ENCODE peak calls at places on chromosomes 12 and 14, in four cellular contexts. D, A, E and T are unnamed samples.

GRCh38 chr14:35849122-35849521 is 23.0 kb downstream of the BRMS1L start:
- DNase-seq in A (no peak), D (no peak), E (no peak), T (no peak)

GRCh38 chr12:125329239-125330238 is 264.3 kb downstream of the AACS start:
- DNase-seq in E (no peak), A (no peak), D (no peak), T (no peak)

GRCh38 chr14:105858676-105859025 is 332.3 kb downstream of the TMEM121 start:
- DNase-seq in D (no peak), E (peak), A (no peak), T (peak)

GRCh38 chr12:103441437-103442186 is 54.2 kb downstream of the C12orf42 start:
- DNase-seq in D (no peak), A (no peak), E (no peak), T (no peak)

GRCh38 chr14:96309907-96310330 is 53.2 kb downstream of the ATG2B start:
- DNase-seq in A (peak), D (no peak), E (no peak), T (no peak)

GRCh38 chr14:103008768-103009342 is 48.5 kb downstream of the CDC42BPB start:
- DNase-seq in E (no peak), D (no peak), A (peak), T (no peak)

GRCh38 chr12:132717531-132718387 is 7.1 kb downstream of the PGAM5 start:
- DNase-seq in A (no peak), E (no peak), D (no peak), T (no peak)

GRCh38 chr14:91354221-91354916 is 63.3 kb downstream of the CCDC88C start:
- DNase-seq in A (no peak), E (no peak), D (no peak), T (peak)

GRCh38 chr14:33287204-33287603 is 348.5 kb downstream of the NPAS3 start:
- DNase-seq in E (no peak), A (no peak), D (no peak), T (no peak)

GRCh38 chr14:80987235-80988032 is 32.0 kb downstream of the TSHR start:
- DNase-seq in A (peak), E (peak), D (no peak), T (peak)

GRCh38 chr14:92692822-92693226 is 55.6 kb downstream of the LGMN start:
- DNase-seq in D (peak), E (no peak), A (peak), T (peak)

GRCh38 chr12:76277480-76277879 is 70.7 kb downstream of the BBS10 start:
- DNase-seq in E (no peak), D (no peak), A (peak), T (no peak)

GRCh38 chr14:104150201-104151027 is 12.0 kb downstream of the KIF26A start:
- DNase-seq in E (no peak), D (no peak), A (no peak), T (no peak)

GRCh38 chr14:94269156-94269555 is 23.9 kb downstream of the SERPINA10 start:
- DNase-seq in D (no peak), A (no peak), E (no peak), T (no peak)

GRCh38 chr12:53170876-53171724 is 9.4 kb upstream of the ZNF740 start:
- DNase-seq in A (no peak), D (no peak), E (no peak), T (no peak)

GRCh38 chr12:57488397-57489156 is 709 bp downstream of the MARS1 start:
- DNase-seq in D (no peak), E (no peak), A (peak), T (no peak)

GRCh38 chr14:100213956-100214767 is 24.8 kb upstream of the YY1 start:
- DNase-seq in E (peak), D (peak), A (peak), T (peak)

GRCh38 chr12:68823711-68824110 is 15.7 kb downstream of the MDM2 start:
- DNase-seq in E (no peak), A (no peak), D (no peak), T (no peak)

GRCh38 chr12:68824597-68825250 is 16.7 kb downstream of the MDM2 start:
- DNase-seq in D (no peak), A (no peak), E (no peak), T (no peak)

GRCh38 chr12:68825569-68826217 is 17.7 kb downstream of the MDM2 start:
- DNase-seq in D (no peak), A (no peak), E (no peak), T (no peak)

GRCh38 chr12:68824131-68824530 is 16.2 kb downstream of the MDM2 start:
- DNase-seq in A (no peak), E (no peak), D (no peak), T (no peak)

DNA sequence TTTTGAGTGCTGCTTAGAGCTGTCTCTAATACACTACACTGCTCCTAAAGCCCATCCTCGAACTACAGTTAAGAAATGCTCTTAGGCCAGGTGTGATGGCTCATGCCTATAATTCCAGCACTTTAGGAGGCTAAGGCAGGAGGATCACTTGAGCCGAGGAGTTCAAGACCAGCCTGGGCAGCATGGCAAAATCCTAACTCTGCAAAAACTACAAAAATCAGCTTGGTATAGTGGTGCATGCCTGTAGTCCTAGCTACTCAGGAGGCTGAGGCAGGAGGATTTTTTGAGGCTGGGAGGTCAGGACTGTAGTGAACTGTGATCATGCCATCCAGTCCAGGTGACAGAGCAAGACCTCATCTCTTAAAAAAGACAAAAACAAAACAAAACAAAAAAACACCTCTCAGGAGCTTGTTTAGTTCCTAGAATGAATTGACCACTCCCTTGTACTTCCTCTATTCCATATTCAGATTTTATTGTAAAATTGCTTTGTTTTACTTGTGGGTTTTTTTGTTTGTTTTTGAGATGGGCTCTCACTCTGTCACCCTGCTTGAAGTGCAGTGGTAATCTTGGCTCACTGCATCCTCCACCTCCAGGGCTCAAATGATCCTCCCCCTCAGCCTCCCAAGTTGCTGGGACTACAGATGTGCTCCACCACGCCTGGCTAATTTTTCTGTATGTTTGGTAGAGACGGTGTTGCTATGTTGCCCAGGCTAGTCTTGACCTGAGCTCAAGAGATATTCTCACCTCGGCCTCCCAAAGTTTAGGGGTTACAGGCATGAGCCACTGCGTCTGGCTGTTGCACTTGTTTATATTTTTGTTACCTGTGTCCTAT is 13.6 kb downstream of the MDM2 start:
- DNase-seq in D (no peak), A (no peak), E (no peak), T (no peak)
- TF ChIP-seq POLR2A in D (no peak), A (no peak), E (no peak), T (no peak)

GRCh38 chr12:12527820-12528296 is 34.8 kb downstream of the DUSP16 start:
- DNase-seq in A (no peak), D (no peak), E (no peak), T (no peak)

GRCh38 chr12:12521044-12521485 is 41.6 kb downstream of the DUSP16 start:
- DNase-seq in A (no peak), D (no peak), E (no peak), T (no peak)

GRCh38 chr12:12523229-12523628 is 39.4 kb downstream of the DUSP16 start:
- DNase-seq in E (no peak), A (no peak), D (no peak), T (no peak)

GRCh38 chr12:12521923-12522322 is 40.7 kb downstream of the DUSP16 start:
- DNase-seq in D (no peak), E (no peak), A (no peak), T (no peak)

DNA sequence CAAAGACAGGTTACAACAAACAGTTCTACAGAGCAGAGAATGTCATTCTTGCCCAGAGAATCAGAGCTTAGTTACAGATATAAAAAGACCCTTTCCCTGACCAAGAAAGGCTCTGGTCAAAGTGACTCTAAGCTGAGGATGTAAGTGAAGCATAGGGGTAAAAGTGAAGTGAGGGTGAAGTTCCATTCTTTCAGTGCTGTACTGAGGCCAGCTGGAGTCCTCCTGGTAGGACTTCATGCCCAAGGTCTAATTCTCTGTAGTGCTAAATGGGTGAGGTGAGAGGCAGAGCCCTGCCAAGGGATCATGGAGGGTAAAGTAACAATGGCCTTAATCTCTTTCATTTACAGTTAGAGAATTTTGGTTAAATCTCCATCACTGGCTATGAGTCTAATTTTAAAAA is 38.5 kb downstream of the DUSP16 start:
- DNase-seq in E (no peak), D (no peak), A (no peak), T (no peak)
- H3K27ac ChIP-seq in E (no peak), D (no peak), A (no peak), T (no peak)

GRCh38 chr12:6867407-6868210 is at the start of gene TPI1:
- DNase-seq in E (no peak), A (peak), D (peak), T (peak)
- TF ChIP-seq POLR2A in E (peak), A (peak), D (peak), T (peak)

DNA sequence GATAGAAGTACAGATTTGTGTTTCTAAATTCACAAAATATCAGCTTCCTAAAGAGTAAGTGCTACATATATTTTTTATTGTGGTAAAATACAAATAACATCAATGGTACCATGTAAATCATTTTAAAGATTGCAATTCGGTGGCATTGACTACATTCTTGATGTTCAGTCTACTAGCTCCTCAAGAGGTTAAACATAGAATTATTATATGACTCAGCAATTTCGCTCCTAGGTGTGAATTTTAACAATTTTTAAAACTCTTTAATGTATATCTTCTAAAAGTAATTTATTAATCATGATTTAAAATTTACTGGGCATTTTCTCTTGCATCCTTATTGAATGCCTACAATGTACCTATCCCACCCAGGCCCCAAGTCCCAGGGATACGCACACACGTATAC is 29.8 kb upstream of the OAS1 start:
- DNase-seq in D (no peak), A (no peak), E (no peak), T (no peak)
- H3K27ac ChIP-seq in D (no peak), A (no peak), E (no peak), T (no peak)

GRCh38 chr14:23149745-23150144 is 30.7 kb upstream of the CEBPE start:
- DNase-seq in D (no peak), E (no peak), A (no peak), T (no peak)

GRCh38 chr14:23153891-23154796 is 29.3 kb downstream of the SLC7A8 start:
- DNase-seq in A (no peak), D (peak), E (peak), T (peak)

GRCh38 chr14:23151342-23151741 is 32.1 kb downstream of the SLC7A8 start:
- DNase-seq in E (no peak), A (no peak), D (no peak), T (no peak)

GRCh38 chr14:23159516-23159915 is 23.9 kb downstream of the SLC7A8 start:
- DNase-seq in D (no peak), E (no peak), A (no peak), T (no peak)

GRCh38 chr14:23154876-23155587 is 28.4 kb downstream of the SLC7A8 start:
- DNase-seq in D (no peak), A (peak), E (peak), T (peak)
- TF ChIP-seq POLR2A in D (no peak), A (no peak), E (peak), T (no peak)

DNA sequence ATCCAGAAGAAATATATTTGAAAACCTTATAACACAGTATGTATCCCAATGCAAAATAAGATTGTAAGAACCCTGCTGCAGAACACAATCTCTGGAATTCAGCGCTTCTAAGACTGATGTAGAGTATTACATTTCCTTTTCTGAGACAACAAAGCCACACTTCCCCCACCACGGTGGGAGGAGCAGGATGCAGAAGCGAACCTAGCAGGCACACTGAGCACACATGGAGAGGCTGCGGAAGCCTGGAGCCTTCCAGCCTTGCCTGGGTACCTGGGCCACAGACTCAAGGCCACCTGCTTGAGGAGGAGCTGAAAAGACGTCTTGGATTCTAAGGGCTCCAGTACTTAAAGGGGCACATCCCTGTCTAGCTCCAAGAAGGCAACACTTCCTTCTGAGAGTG is 46.4 kb downstream of the TCHP start:
- DNase-seq in A (peak), D (no peak), E (no peak), T (no peak)
- H3K27ac ChIP-seq in A (peak), D (peak), E (peak), T (peak)

GRCh38 chr12:124264089-124264795 is 30.7 kb upstream of the RFLNA start:
- DNase-seq in D (no peak), E (no peak), A (no peak), T (no peak)
- TF ChIP-seq POLR2A in D (no peak), E (no peak), A (no peak), T (no peak)

DNA sequence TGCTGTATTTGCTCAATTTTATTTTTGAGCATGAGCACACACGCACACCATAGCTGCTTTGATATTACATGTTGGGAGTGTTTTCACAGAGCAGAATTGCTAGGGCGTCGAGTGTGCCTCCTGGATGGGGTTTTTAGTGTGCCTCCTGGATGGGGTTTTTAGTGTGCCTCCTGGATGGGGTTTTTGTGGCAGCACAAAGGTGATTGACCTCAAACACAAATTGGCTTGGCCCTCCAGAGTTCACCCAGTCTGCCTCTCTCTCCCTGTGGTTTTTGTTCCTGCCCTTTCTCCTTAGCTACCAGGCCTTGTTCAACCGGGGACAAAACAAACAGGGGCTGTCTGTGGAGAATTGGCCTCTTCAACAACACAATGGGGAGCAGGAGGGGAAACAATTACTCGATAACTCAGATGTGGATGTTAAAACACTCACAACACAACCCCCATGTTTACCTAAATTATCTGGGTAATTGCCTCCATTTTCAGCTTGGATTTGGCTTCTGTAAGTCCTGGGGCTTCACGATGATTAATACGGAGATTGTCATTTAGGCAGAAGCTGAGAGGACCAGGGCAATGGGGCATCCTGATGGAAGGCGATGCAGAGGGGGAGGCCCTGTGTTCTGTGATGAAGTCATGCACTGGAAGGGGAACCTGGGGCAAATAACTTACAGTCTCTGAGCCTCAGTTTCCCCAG is 26.9 kb downstream of the TBX3 start:
- DNase-seq in E (no peak), A (no peak), D (no peak), T (no peak)
- H3K27ac ChIP-seq in E (no peak), A (no peak), D (no peak), T (peak)